ENCODE peak calls at places on chromosomes 4 and X, in eight cellular contexts. T, Y, G, H, A, P, R and Q are unnamed samples.
A peak's percentile ranks its signal among the peaks of the same experiment; 100 is the strongest.

GRCh38 chr4:158010346-158010745 is 162.5 kb downstream of the GASK1B start:
- DNase-seq in T (no peak), Y (no peak), G (no peak), H (no peak), A (no peak), P (no peak), R (no peak), Q (no peak)

GRCh38 chr4:77861500-77861899 is 1.1 kb upstream of the MRPL1 start:
- DNase-seq in T (no peak), Y (no peak), G (no peak), H (no peak), A (no peak), P (no peak), R (no peak), Q (no peak)

GRCh38 chr4:76783836-76784235 is 114.1 kb downstream of the SOWAHB start:
- DNase-seq in T (no peak), Y (no peak), G (no peak), H (no peak), A (no peak), P (no peak), R (no peak), Q (peak; percentile 34)

GRCh38 chr4:89221175-89221867 is 86.3 kb downstream of the GPRIN3 start:
- DNase-seq in T (no peak), Y (no peak), G (no peak), H (no peak), A (no peak), P (no peak), R (no peak), Q (no peak)

GRCh38 chr4:3660086-3660927 is 105.9 kb upstream of the ADRA2C start:
- DNase-seq in T (no peak), Y (no peak), G (no peak), H (no peak), A (no peak), P (no peak), R (no peak), Q (no peak)

GRCh38 chr4:25161599-25161960 is 1.3 kb upstream of the SEPSECS start:
- DNase-seq in T (peak; percentile 12), Y (no peak), G (no peak), H (no peak), A (no peak), P (no peak), R (no peak), Q (no peak)

GRCh38 chr4:82561745-82562552 is at the start of gene TMEM150C:
- DNase-seq in T (peak; percentile 27), Y (no peak), G (peak; percentile 82), H (no peak), A (peak; percentile 56), P (peak; percentile 59), R (peak; percentile 43), Q (peak; percentile 87)

GRCh38 chr4:22942920-22943559 is 250.3 kb downstream of the GBA3 start:
- DNase-seq in T (no peak), Y (no peak), G (no peak), H (no peak), A (no peak), P (no peak), R (no peak), Q (no peak)

GRCh38 chr4:26020896-26021295 is 106.9 kb downstream of the SMIM20 start:
- DNase-seq in T (peak; percentile 46), Y (no peak), G (no peak), H (no peak), A (no peak), P (no peak), R (no peak), Q (no peak)

GRCh38 chr4:123661080-123661737 is 264.6 kb downstream of the SPRY1 start:
- DNase-seq in T (peak; percentile 39), Y (no peak), G (peak; percentile 24), H (no peak), A (no peak), P (no peak), R (no peak), Q (no peak)

GRCh38 chr4:181611033-181611711 is 632.0 kb upstream of the TENM3 start:
- DNase-seq in T (no peak), Y (no peak), G (no peak), H (no peak), A (no peak), P (no peak), R (no peak), Q (no peak)

GRCh38 chrX:150769408-150769807 is 76.2 kb downstream of the MTMR1 start:
- DNase-seq in T (no peak), Y (no peak), G (no peak), H (no peak), A (no peak), P (no peak), R (no peak), Q (no peak)

GRCh38 chr4:61079976-61080375 is 120.2 kb upstream of the ADGRL3 start:
- DNase-seq in T (peak; percentile 2), Y (no peak), G (no peak), H (no peak), A (no peak), P (no peak), R (no peak), Q (no peak)

GRCh38 chr4:25861951-25862410 is 807 bp downstream of the SEL1L3 start:
- DNase-seq in T (peak; percentile 57), Y (no peak), G (no peak), H (no peak), A (no peak), P (peak; percentile 38), R (peak; percentile 14), Q (peak; percentile 30)

GRCh38 chr4:89657931-89658700 is 178.8 kb downstream of the SNCA start:
- DNase-seq in T (peak; percentile 53), Y (no peak), G (peak; percentile 10), H (no peak), A (no peak), P (no peak), R (no peak), Q (no peak)

GRCh38 chr4:108130955-108131354 is 37.8 kb downstream of the LEF1 start:
- DNase-seq in T (no peak), Y (no peak), G (no peak), H (no peak), A (no peak), P (no peak), R (no peak), Q (no peak)

GRCh38 chrX:84322083-84322827 is 134.3 kb upstream of the RPS6KA6 start:
- DNase-seq in T (no peak), Y (no peak), G (no peak), H (no peak), A (no peak), P (no peak), R (no peak), Q (no peak)

GRCh38 chrX:118499295-118499694 is 3.7 kb downstream of the DOCK11 start:
- DNase-seq in T (no peak), Y (no peak), G (no peak), H (no peak), A (no peak), P (no peak), R (no peak), Q (no peak)

DNA sequence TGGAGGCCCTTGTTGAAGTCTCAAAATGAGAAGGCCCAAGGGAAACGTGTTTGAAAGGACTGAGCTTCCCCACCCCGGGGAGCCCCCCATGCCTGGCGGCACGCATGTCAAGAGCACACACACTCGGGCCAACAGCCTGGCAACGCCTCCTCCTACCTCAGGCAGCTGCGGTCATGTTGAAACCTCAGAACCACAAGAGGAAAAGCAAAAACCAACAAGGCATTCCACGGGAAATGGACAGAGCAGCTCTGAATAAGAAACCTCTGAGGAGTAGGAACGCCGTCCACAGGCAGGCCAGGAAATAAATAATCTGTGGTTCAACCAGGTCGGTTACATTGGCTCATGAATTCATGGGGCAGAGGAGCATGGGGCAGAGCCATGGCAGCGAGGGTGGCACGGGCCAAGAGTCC is 95.7 kb upstream of the AFAP1 start:
- DNase-seq in T (no peak), Y (no peak), G (no peak), H (no peak), A (no peak), P (no peak), R (no peak), Q (no peak)
- TF ChIP-seq CTCF in T (no peak), Y (no peak), G (no peak), H (no peak), A (no peak), P (no peak), R (no peak), Q (no peak)

GRCh38 chr4:74044676-74045075 is 6.2 kb upstream of the CXCL3 start:
- DNase-seq in T (no peak), Y (no peak), G (no peak), H (no peak), A (no peak), P (no peak), R (no peak), Q (no peak)

GRCh38 chr4:74045247-74045646 is 6.8 kb upstream of the CXCL3 start:
- DNase-seq in T (no peak), Y (no peak), G (no peak), H (no peak), A (no peak), P (no peak), R (no peak), Q (no peak)

GRCh38 chr4:74045772-74046171 is 7.3 kb upstream of the CXCL3 start:
- DNase-seq in T (no peak), Y (no peak), G (no peak), H (no peak), A (no peak), P (no peak), R (no peak), Q (no peak)

GRCh38 chr4:74041418-74041817 is 2.9 kb upstream of the CXCL3 start:
- DNase-seq in T (no peak), Y (no peak), G (no peak), H (no peak), A (no peak), P (no peak), R (no peak), Q (no peak)

GRCh38 chr4:74042681-74043080 is 4.2 kb upstream of the CXCL3 start:
- DNase-seq in T (no peak), Y (no peak), G (no peak), H (no peak), A (no peak), P (no peak), R (no peak), Q (no peak)
- TF ChIP-seq CTCF in T (no peak), Y (no peak), G (no peak), H (no peak), A (no peak), P (no peak), R (no peak), Q (no peak)

GRCh38 chr4:93645120-93645519 is 183.4 kb upstream of the ATOH1 start:
- DNase-seq in T (no peak), Y (no peak), G (no peak), H (no peak), A (no peak), P (no peak), R (no peak), Q (no peak)
- TF ChIP-seq CTCF in T (no peak), Y (no peak), G (no peak), H (no peak), A (no peak), P (no peak), R (no peak), Q (no peak)

GRCh38 chrX:7190157-7190556 is 42.2 kb upstream of the PUDP start:
- DNase-seq in T (peak; percentile 13), Y (no peak), G (no peak), H (no peak), A (no peak), P (no peak), R (no peak), Q (no peak)

GRCh38 chrX:7192871-7193270 is 44.9 kb upstream of the PUDP start:
- DNase-seq in T (no peak), Y (no peak), G (no peak), H (no peak), A (no peak), P (no peak), R (no peak), Q (no peak)

GRCh38 chrX:7194606-7195005 is 46.7 kb upstream of the PUDP start:
- DNase-seq in T (no peak), Y (no peak), G (no peak), H (no peak), A (no peak), P (no peak), R (no peak), Q (no peak)

GRCh38 chrX:7191681-7192110 is 43.7 kb upstream of the PUDP start:
- DNase-seq in T (peak; percentile 21), Y (no peak), G (no peak), H (no peak), A (no peak), P (no peak), R (no peak), Q (no peak)
- TF ChIP-seq CTCF in T (no peak), Y (no peak), G (peak; percentile 36), H (no peak), A (no peak), P (no peak), R (peak; percentile 24), Q (no peak)